ENCODE peak calls at places on chromosomes 16 and 17, in five cellular contexts. E is HEK293T; G is C1 segment of cervical spinal cord; U is RWPE1; Y is CD8-positive, alpha-beta T cell. N is an unnamed sample.
A peak's percentile ranks its signal among the peaks of the same experiment; 100 is the strongest.

GRCh38 chr16:53504161-53504663 is 1.2 kb upstream of the AKTIP start:
- DNase-seq in E (no peak), G (no peak), U (no peak), Y (no peak), N (peak; percentile 30)

GRCh38 chr17:9644910-9645751 is at the start of gene USP43:
- DNase-seq in E (peak; percentile 62), G (no peak), U (peak; percentile 84), Y (no peak), N (no peak)

GRCh38 chr17:62981933-62982332 is 15.9 kb downstream of the TANC2 start:
- DNase-seq in E (no peak), G (no peak), U (no peak), Y (no peak), N (no peak)

GRCh38 chr16:10743227-10743609 is 424 bp upstream of the NUBP1 start:
- DNase-seq in E (no peak), G (no peak), U (no peak), Y (no peak), N (no peak)

GRCh38 chr16:11256657-11257130 is 690 bp upstream of the SOCS1 start:
- DNase-seq in E (no peak), G (no peak), U (peak; percentile 27), Y (no peak), N (no peak)

GRCh38 chr17:82970818-82971610 is 108.4 kb upstream of the METRNL start:
- DNase-seq in E (no peak), G (no peak), U (no peak), Y (no peak), N (no peak)

GRCh38 chr17:56290486-56291118 is 137.3 kb downstream of the ANKFN1 start:
- DNase-seq in E (no peak), G (no peak), U (no peak), Y (no peak), N (no peak)

GRCh38 chr16:8712589-8713361 is 38.4 kb downstream of the ABAT start:
- DNase-seq in E (peak; percentile 15), G (no peak), U (no peak), Y (no peak), N (peak; percentile 43)

GRCh38 chr17:72345083-72345482 is 224.3 kb downstream of the SOX9 start:
- DNase-seq in E (no peak), G (no peak), U (no peak), Y (no peak), N (no peak)

GRCh38 chr17:51279183-51279582 is 18.8 kb downstream of the UTP18 start:
- DNase-seq in E (no peak), G (no peak), U (no peak), Y (no peak), N (no peak)

GRCh38 chr16:23742761-23743160 is 12.1 kb upstream of the CHP2 start:
- DNase-seq in E (no peak), G (no peak), U (no peak), Y (no peak), N (no peak)

GRCh38 chr16:23058576-23058975 is 90.7 kb downstream of the USP31 start:
- DNase-seq in E (no peak), G (no peak), U (no peak), Y (no peak), N (peak; percentile 14)

GRCh38 chr16:57540906-57541753 is 1.3 kb upstream of the ADGRG5 start:
- DNase-seq in E (peak; percentile 3), G (no peak), U (peak; percentile 36), Y (no peak), N (no peak)

GRCh38 chr16:51326131-51326856 is 175.2 kb upstream of the SALL1 start:
- DNase-seq in E (no peak), G (no peak), U (peak; percentile 85), Y (no peak), N (no peak)

GRCh38 chr17:64507418-64507766 is 615 bp downstream of the CEP95 start:
- DNase-seq in E (peak; percentile 59), G (no peak), U (peak; percentile 58), Y (peak; percentile 12), N (no peak)

N was measured in hypothalamus.